ENCODE peak calls at places on chromosomes 4 and X, in seven cellular contexts. C, F, B, K, A, Q and T are unnamed samples. For H3K27me3, the result is how much of the 10 kb centered on the place peaks cover.

GRCh38 chr4:1712216-1713002 is at the start of gene SLBP:
- DNase-seq in K (peak), B (peak), C (peak), F (peak), A (peak), Q (peak), T (peak)

GRCh38 chr4:101400096-101400495 is 52.8 kb upstream of the PPP3CA start:
- DNase-seq in B (peak), K (no peak), C (no peak), A (no peak), Q (no peak), F (no peak), T (no peak)

GRCh38 chr4:123997736-123998449 is 601.3 kb downstream of the SPRY1 start:
- DNase-seq in A (no peak), K (no peak), F (no peak), C (no peak), Q (no peak), B (no peak), T (no peak)

GRCh38 chrX:4935846-4936245 is 1222.4 kb upstream of the PRKX start:
- DNase-seq in F (no peak), Q (no peak), C (no peak), K (no peak), B (no peak), A (no peak), T (no peak)

GRCh38 chr4:153467154-153467896 is 1.2 kb downstream of the TMEM131L start:
- DNase-seq in K (peak), F (peak), C (peak), B (no peak), A (no peak), Q (peak), T (peak)

GRCh38 chrX:17020828-17021821 is 74.7 kb downstream of the REPS2 start:
- DNase-seq in A (no peak), K (no peak), Q (no peak), B (no peak), F (no peak), C (no peak), T (no peak)

GRCh38 chrX:9683350-9683749 is 82.3 kb downstream of the GPR143 start:
- DNase-seq in K (no peak), A (no peak), B (no peak), F (no peak), C (no peak), Q (no peak), T (no peak)

GRCh38 chr4:115090483-115091075 is 22.8 kb downstream of the NDST4 start:
- DNase-seq in Q (no peak), F (no peak), B (peak), A (peak), C (no peak), K (no peak), T (no peak)

GRCh38 chr4:55359397-55359916 is 13.4 kb downstream of the SRD5A3 start:
- DNase-seq in A (no peak), B (peak), K (no peak), Q (no peak), F (no peak), C (no peak), T (no peak)

GRCh38 chrX:50988649-50989048 is 78.1 kb downstream of the BMP15 start:
- DNase-seq in A (no peak), Q (no peak), C (no peak), B (peak), K (no peak), F (no peak), T (peak)

GRCh38 chr4:11720292-11720691 is 291.6 kb upstream of the HS3ST1 start:
- DNase-seq in B (peak), F (no peak), A (no peak), K (no peak), C (no peak), Q (peak), T (no peak)

GRCh38 chrX:112642349-112642748 is 37.4 kb downstream of the LHFPL1 start:
- DNase-seq in C (peak), K (no peak), Q (peak), B (peak), A (peak), F (no peak), T (peak)

GRCh38 chr4:43330288-43330687 is 437.8 kb downstream of the GRXCR1 start:
- DNase-seq in F (no peak), A (no peak), K (no peak), C (no peak), B (peak), Q (no peak), T (no peak)

GRCh38 chr4:7771056-7771455 is 168.6 kb downstream of the AFAP1 start:
- DNase-seq in B (no peak), Q (no peak), F (no peak), C (no peak), K (no peak), A (no peak), T (no peak)

GRCh38 chr4:42492977-42493376 is 95.7 kb downstream of the SHISA3 start:
- DNase-seq in K (no peak), F (no peak), B (no peak), C (no peak), Q (no peak), A (no peak), T (peak)

GRCh38 chr4:104524591-104524990 is 29.9 kb upstream of the CXXC4 start:
- DNase-seq in B (no peak), C (no peak), F (no peak), K (no peak), A (no peak), Q (no peak), T (no peak)

GRCh38 chrX:57821703-57822375 is 88.4 kb downstream of the ZXDA start:
- DNase-seq in C (no peak), A (peak), F (no peak), K (peak), B (peak), Q (no peak), T (peak)

GRCh38 chr4:13430834-13431568 is 53.1 kb downstream of the RAB28 start:
- DNase-seq in F (no peak), A (no peak), C (no peak), B (no peak), Q (no peak), K (no peak), T (no peak)

GRCh38 chr4:75512336-75513211 is 1.6 kb downstream of the RCHY1 start:
- DNase-seq in B (peak), F (no peak), C (no peak), Q (no peak), A (no peak), K (no peak), T (no peak)

GRCh38 chr4:1326751-1327525 is 20.1 kb upstream of the UVSSA start:
- DNase-seq in Q (no peak), F (peak), C (no peak), B (no peak), A (no peak), K (no peak), T (no peak)

GRCh38 chrX:4876268-4876667 is 1162.8 kb upstream of the PRKX start:
- DNase-seq in C (no peak), Q (no peak), F (no peak), K (no peak), B (no peak), A (no peak), T (no peak)

GRCh38 chr4:8855781-8856245 is 15.8 kb downstream of the HMX1 start:
- DNase-seq in F (peak), A (no peak), B (no peak), Q (no peak), C (peak), K (no peak), T (no peak)

GRCh38 chr4:14977836-14978235 is 24.4 kb upstream of the CPEB2 start:
- DNase-seq in F (no peak), Q (no peak), B (no peak), C (no peak), K (no peak), A (no peak), T (no peak)

GRCh38 chrX:49915352-49916222 is 6.8 kb upstream of the CLCN5 start:
- DNase-seq in K (peak), Q (no peak), C (no peak), B (peak), A (peak), F (no peak), T (peak)

GRCh38 chrX:476724-477075 is 90.0 kb upstream of the PPP2R3B start:
- DNase-seq in K (no peak), F (no peak), C (no peak), A (no peak), B (no peak), Q (no peak), T (no peak)

GRCh38 chrX:103396660-103397059 is 20.3 kb downstream of the BEX3 start:
- DNase-seq in C (no peak), A (no peak), Q (no peak), B (no peak), K (no peak), F (no peak), T (no peak)

GRCh38 chrX:103399744-103400143 is 23.4 kb downstream of the BEX3 start:
- DNase-seq in A (no peak), B (no peak), F (no peak), C (no peak), Q (peak), K (no peak), T (no peak)

GRCh38 chrX:103398321-103398937 is 22.1 kb downstream of the BEX3 start:
- DNase-seq in Q (no peak), K (no peak), C (no peak), B (peak), F (no peak), A (no peak), T (no peak)

GRCh38 chrX:103396186-103396585 is 19.8 kb downstream of the BEX3 start:
- DNase-seq in F (no peak), B (peak), A (no peak), C (no peak), K (no peak), Q (no peak), T (no peak)

GRCh38 chrX:103397707-103398106 is 21.4 kb downstream of the BEX3 start:
- DNase-seq in A (no peak), K (no peak), B (no peak), Q (no peak), F (no peak), C (no peak), T (no peak)
- H3K27me3 ChIP-seq in A (under half), K (under half), B (under half), Q (under half), F (under half), C (under half), T (under half)

GRCh38 chr4:3816256-3816825 is 50.2 kb downstream of the ADRA2C start:
- DNase-seq in A (no peak), C (no peak), Q (no peak), B (no peak), F (peak), K (no peak), T (no peak)
- H3K27me3 ChIP-seq in A (under half), C (under half), Q (half or more), B (under half), F (under half), K (under half), T (under half)

GRCh38 chrX:12899506-12899905 is 6.9 kb upstream of the TLR8 start:
- DNase-seq in A (no peak), B (no peak), Q (no peak), K (no peak), F (no peak), C (no peak), T (no peak)

GRCh38 chrX:12898073-12898472 is 8.3 kb upstream of the TLR8 start:
- DNase-seq in A (no peak), F (no peak), B (no peak), Q (no peak), K (no peak), C (no peak), T (no peak)

GRCh38 chrX:12894074-12894691 is 12.2 kb upstream of the TLR8 start:
- DNase-seq in F (no peak), K (peak), C (no peak), Q (no peak), B (peak), A (no peak), T (peak)

GRCh38 chrX:12896935-12897334 is 9.5 kb upstream of the TLR8 start:
- DNase-seq in Q (no peak), C (no peak), F (no peak), K (no peak), B (no peak), A (no peak), T (no peak)

DNA sequence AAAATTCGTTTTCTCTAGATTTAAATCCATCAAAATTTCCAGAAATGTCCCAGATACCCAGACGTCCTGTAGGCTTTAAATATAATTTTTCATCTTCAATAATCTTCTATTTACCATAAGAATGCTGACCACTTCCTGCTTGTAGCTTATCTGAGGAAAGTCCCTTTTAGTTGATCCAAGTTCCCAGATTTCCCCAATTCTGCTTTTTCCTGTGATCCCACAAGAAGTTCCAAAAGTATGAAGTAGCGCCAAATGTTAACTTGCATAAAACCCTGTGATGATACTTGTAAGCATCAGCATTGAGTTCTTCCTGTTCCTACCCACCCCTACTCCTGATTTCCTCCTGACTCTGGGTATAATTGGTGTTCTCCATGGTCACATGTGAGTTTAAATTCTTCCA is 10.6 kb upstream of the TLR8 start:
- DNase-seq in C (no peak), A (no peak), B (peak), F (no peak), Q (no peak), K (no peak), T (no peak)
- H3K27me3 ChIP-seq in C (under half), A (under half), B (under half), F (under half), Q (under half), K (under half), T (under half)

GRCh38 chrX:78131117-78131516 is 8.3 kb downstream of the TAF9B start:
- DNase-seq in B (no peak), F (no peak), K (no peak), A (no peak), C (no peak), Q (no peak), T (no peak)

GRCh38 chrX:78125148-78125547 is 14.3 kb downstream of the TAF9B start:
- DNase-seq in F (no peak), C (no peak), K (no peak), A (no peak), Q (no peak), B (no peak), T (no peak)

GRCh38 chrX:78130396-78130795 is 9.1 kb downstream of the TAF9B start:
- DNase-seq in C (no peak), Q (no peak), K (no peak), A (no peak), B (no peak), F (no peak), T (no peak)

GRCh38 chrX:78133561-78133960 is 5.9 kb downstream of the TAF9B start:
- DNase-seq in F (no peak), B (no peak), K (no peak), A (no peak), Q (no peak), C (no peak), T (no peak)

DNA sequence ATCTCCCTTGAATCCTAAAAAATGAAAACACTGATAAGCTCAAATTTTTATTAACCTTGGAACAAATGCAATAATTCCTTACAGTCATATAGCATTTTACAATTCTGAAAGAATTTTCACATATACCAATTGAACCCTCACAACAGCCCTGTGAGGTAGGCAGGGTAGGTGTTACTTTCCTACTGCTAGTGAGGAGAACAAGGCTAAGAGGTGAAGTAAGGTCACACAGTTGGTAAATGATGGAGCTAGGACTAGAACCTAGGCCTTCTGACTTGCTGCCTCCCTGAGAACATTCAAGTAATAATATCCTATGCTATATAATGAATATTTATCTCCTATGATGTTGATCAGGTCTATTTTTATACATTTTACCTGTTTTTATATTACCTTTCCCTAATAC is 9.7 kb downstream of the TAF9B start:
- DNase-seq in Q (no peak), A (no peak), B (no peak), F (no peak), C (no peak), K (no peak), T (no peak)
- H3K27me3 ChIP-seq in Q (under half), A (under half), B (under half), F (under half), C (under half), K (under half), T (under half)

GRCh38 chr4:24644983-24645764 is 60.8 kb upstream of the DHX15 start:
- DNase-seq in F (no peak), Q (no peak), B (peak), A (no peak), C (no peak), K (no peak), T (peak)
- H3K27me3 ChIP-seq in F (under half), Q (under half), B (under half), A (under half), C (under half), K (under half), T (under half)

GRCh38 chrX:33808636-33809035 is 323.5 kb downstream of the FAM47A start:
- DNase-seq in K (no peak), C (peak), F (no peak), Q (no peak), B (no peak), A (no peak), T (no peak)
- H3K27me3 ChIP-seq in K (under half), C (under half), F (under half), Q (under half), B (under half), A (under half), T (under half)

GRCh38 chrX:133302775-133303445 is 84.8 kb upstream of the TFDP3 start:
- DNase-seq in A (no peak), K (no peak), B (no peak), C (no peak), Q (no peak), F (no peak), T (no peak)

GRCh38 chrX:133307094-133307493 is 88.9 kb upstream of the TFDP3 start:
- DNase-seq in K (no peak), Q (no peak), F (no peak), A (no peak), C (no peak), B (no peak), T (no peak)

GRCh38 chrX:133305348-133305747 is 87.2 kb upstream of the TFDP3 start:
- DNase-seq in Q (no peak), A (no peak), C (no peak), F (no peak), K (no peak), B (no peak), T (no peak)

GRCh38 chrX:133307637-133308485 is 89.7 kb upstream of the TFDP3 start:
- DNase-seq in Q (no peak), B (peak), F (peak), K (no peak), A (peak), C (peak), T (no peak)
- H3K27me3 ChIP-seq in Q (under half), B (under half), F (under half), K (under half), A (under half), C (under half), T (under half)

GRCh38 chrX:130174051-130174704 is 2.4 kb downstream of the RAB33A start:
- DNase-seq in K (no peak), F (no peak), Q (peak), A (no peak), B (peak), C (no peak), T (no peak)

GRCh38 chrX:130170752-130171445 is 863 bp upstream of the RAB33A start:
- DNase-seq in K (peak), C (peak), A (peak), F (peak), Q (no peak), B (no peak), T (peak)

GRCh38 chrX:130171446-130172126 is at the start of gene RAB33A:
- DNase-seq in B (peak), F (no peak), Q (no peak), A (no peak), K (peak), C (peak), T (no peak)

GRCh38 chrX:130173190-130173895 is 1.6 kb downstream of the RAB33A start:
- DNase-seq in C (no peak), A (no peak), K (no peak), F (no peak), Q (peak), B (peak), T (peak)

DNA sequence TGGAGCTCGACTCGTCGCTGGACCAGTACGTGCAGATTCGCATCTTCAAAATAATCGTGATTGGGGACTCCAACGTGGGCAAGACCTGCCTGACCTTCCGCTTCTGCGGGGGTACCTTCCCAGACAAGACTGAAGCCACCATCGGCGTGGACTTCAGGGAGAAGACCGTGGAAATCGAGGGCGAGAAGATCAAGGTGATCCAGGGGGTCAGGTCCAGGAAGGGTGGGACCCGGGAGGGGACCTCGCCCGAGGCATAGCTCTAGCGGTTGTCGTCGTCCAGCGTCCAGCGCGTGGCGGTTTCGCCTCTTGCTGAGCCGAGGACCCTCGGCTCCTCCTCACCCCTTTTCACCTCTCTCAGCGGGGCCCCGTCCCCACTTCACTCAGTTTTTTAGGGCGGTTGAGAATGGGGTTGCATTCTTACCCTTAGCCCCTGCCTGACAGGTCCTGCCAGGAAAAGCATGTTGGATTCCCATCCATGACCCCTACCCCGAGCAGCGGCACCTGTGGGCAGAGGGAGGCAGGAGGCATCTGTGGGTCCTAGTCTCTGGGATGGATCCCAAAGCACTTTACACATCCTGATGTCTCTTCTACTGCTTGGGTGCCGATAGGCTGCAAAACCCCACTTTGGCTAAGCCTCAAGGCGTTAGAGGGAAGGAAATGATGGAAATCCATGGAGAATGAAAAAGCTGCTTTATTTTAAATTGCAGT is 519 bp downstream of the RAB33A start:
- DNase-seq in C (no peak), F (no peak), K (no peak), A (no peak), Q (no peak), B (no peak), T (no peak)
- H3K27me3 ChIP-seq in C (under half), F (under half), K (under half), A (under half), Q (under half), B (under half), T (under half)